ENCODE peak calls at places on chromosome 17, in four cellular contexts. E, K, U and M are unnamed samples. For H3K9me3, the result is how much of the 10 kb centered on the place peaks cover.

GRCh38 chr17:64356304-64356686 is 34.4 kb downstream of the PECAM1 start:
- DNase-seq in E (no peak), K (no peak), U (no peak), M (no peak)

GRCh38 chr17:49369760-49370159 is 7.7 kb upstream of the ZNF652 start:
- DNase-seq in E (no peak), K (no peak), U (no peak), M (no peak)

GRCh38 chr17:81081619-81082176 is 46.7 kb downstream of the BAIAP2 start:
- DNase-seq in E (no peak), K (no peak), U (no peak), M (no peak)

GRCh38 chr17:73192894-73193701 is at the start of gene COG1:
- DNase-seq in E (peak), K (peak), U (peak), M (peak)

GRCh38 chr17:29585080-29585751 is 4.2 kb downstream of the GIT1 start:
- DNase-seq in E (no peak), K (no peak), U (no peak), M (no peak)

GRCh38 chr17:30376621-30377452 is 1.9 kb upstream of the CPD start:
- DNase-seq in E (no peak), K (no peak), U (peak), M (peak)

GRCh38 chr17:82889496-82890338 is 49.9 kb upstream of the ZNF750 start:
- DNase-seq in E (no peak), K (no peak), U (peak), M (peak)

GRCh38 chr17:21075739-21076085 is 32.9 kb upstream of the USP22 start:
- DNase-seq in E (no peak), K (no peak), U (no peak), M (no peak)

GRCh38 chr17:41812176-41813038 is at the start of gene FKBP10:
- DNase-seq in E (peak), K (no peak), U (peak), M (peak)

GRCh38 chr17:78411241-78411855 is 32.9 kb downstream of the PGS1 start:
- DNase-seq in E (no peak), K (no peak), U (peak), M (no peak)

GRCh38 chr17:62644487-62645173 is 17.2 kb downstream of the MRC2 start:
- DNase-seq in E (no peak), K (no peak), U (no peak), M (no peak)

GRCh38 chr17:43720311-43721060 is 38.1 kb downstream of the SOST start:
- DNase-seq in E (peak), K (peak), U (peak), M (peak)

GRCh38 chr17:49223517-49224197 is 6.9 kb downstream of the PHOSPHO1 start:
- DNase-seq in E (peak), K (peak), U (peak), M (peak)

GRCh38 chr17:8420041-8420934 is 15.4 kb upstream of the NDEL1 start:
- DNase-seq in E (no peak), K (no peak), U (peak), M (peak)

GRCh38 chr17:11144358-11145233 is 96.4 kb upstream of the SHISA6 start:
- DNase-seq in E (peak), K (no peak), U (peak), M (peak)
- TF ChIP-seq CTCF in E (peak), K (no peak), U (peak), M (peak)

GRCh38 chr17:76487451-76488192 is 13.6 kb downstream of the RHBDF2 start:
- DNase-seq in E (no peak), K (no peak), U (no peak), M (no peak)
- H3K9me3 ChIP-seq in E (under half), K (under half), U (under half), M (under half)

GRCh38 chr17:11251561-11252107 is 10.6 kb downstream of the SHISA6 start:
- DNase-seq in E (no peak), K (no peak), U (no peak), M (no peak)
- TF ChIP-seq CTCF in E (no peak), K (no peak), U (no peak), M (no peak)

DNA sequence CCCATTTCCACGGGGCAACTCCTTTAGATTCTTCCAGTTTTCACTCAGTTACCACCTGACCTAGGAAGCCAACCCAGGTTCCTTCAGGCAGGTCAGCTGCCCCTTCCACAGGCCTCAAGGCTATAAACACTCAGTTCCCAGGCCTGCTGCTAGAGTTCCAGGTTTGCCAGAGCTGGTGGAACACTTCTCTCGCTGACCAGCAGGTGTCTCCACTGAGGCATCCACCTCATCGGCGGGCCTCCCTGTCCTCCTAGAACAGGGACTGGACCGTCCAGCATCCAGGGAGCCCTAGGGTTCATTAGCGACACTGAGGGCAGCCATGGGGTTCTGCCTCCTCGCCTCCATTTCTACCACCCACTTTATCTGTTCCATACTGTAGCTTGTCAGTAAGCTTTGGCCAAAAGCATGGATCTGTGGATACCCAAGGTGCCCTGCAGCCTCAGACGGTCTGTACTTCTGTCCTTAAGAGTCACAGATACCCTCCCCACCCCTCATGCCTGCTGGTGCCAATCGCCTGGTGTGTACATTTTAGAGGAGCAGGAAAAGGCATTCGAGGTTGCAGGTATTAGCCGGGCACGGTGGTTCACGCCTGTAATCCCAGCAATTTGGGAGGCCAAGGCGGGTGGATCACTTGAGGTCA is 29.0 kb downstream of the PIMREG start:
- DNase-seq in E (peak), K (peak), U (peak), M (peak)
- H3K9me3 ChIP-seq in E (under half), K (under half), U (under half), M (under half)

GRCh38 chr17:58960068-58960467 is 146.6 kb downstream of the TRIM37 start:
- DNase-seq in E (peak), K (no peak), U (peak), M (peak)
- TF ChIP-seq CTCF in E (no peak), K (no peak), U (no peak), M (no peak)